ENCODE peak calls at places on chromosome 3, in five cellular contexts. O, T, R, A and S are unnamed samples. For H3K4me1, the result is how much of the 10 kb centered on the place peaks cover.

GRCh38 chr3:30657914-30658313 is 51.5 kb downstream of the TGFBR2 start:
- DNase-seq in R (peak), A (peak), T (no peak), O (peak), S (no peak)

GRCh38 chr3:8970971-8971589 is 7.8 kb upstream of the RAD18 start:
- DNase-seq in T (peak), R (peak), O (no peak), A (peak), S (peak)

GRCh38 chr3:36908647-36909180 is 36.1 kb downstream of the TRANK1 start:
- DNase-seq in A (no peak), R (no peak), T (no peak), O (no peak), S (no peak)

GRCh38 chr3:61807865-61808276 is 246.5 kb downstream of the PTPRG start:
- DNase-seq in A (peak), O (peak), R (peak), T (no peak), S (no peak)

GRCh38 chr3:185859294-185859972 is 34.6 kb upstream of the IGF2BP2 start:
- DNase-seq in T (no peak), A (no peak), R (no peak), O (no peak), S (no peak)

GRCh38 chr3:6809349-6809748 is 51.6 kb upstream of the GRM7 start:
- DNase-seq in A (no peak), O (no peak), R (no peak), T (no peak), S (no peak)

GRCh38 chr3:69647710-69648109 is 91.6 kb upstream of the MITF start:
- DNase-seq in O (no peak), A (no peak), R (no peak), T (no peak), S (no peak)

GRCh38 chr3:162702768-162703385 is 1206.3 kb downstream of the OTOL1 start:
- DNase-seq in A (no peak), T (peak), O (no peak), R (no peak), S (no peak)

GRCh38 chr3:45272828-45273470 is 46.9 kb upstream of the TMEM158 start:
- DNase-seq in A (no peak), T (no peak), O (no peak), R (no peak), S (peak)

GRCh38 chr3:8713901-8714759 is 19.5 kb upstream of the CAV3 start:
- DNase-seq in A (no peak), O (no peak), T (no peak), R (no peak), S (peak)

GRCh38 chr3:174869448-174869847 is 10.3 kb downstream of the NAALADL2 start:
- DNase-seq in R (peak), O (no peak), A (peak), T (no peak), S (no peak)

GRCh38 chr3:41649129-41649739 is 312.7 kb downstream of the ULK4 start:
- DNase-seq in O (peak), R (no peak), A (no peak), T (no peak), S (no peak)

GRCh38 chr3:148681080-148681479 is 16.6 kb upstream of the AGTR1 start:
- DNase-seq in R (peak), O (no peak), T (no peak), A (peak), S (no peak)

GRCh38 chr3:176848431-176849214 is 348.7 kb downstream of the TBL1XR1 start:
- DNase-seq in A (peak), O (no peak), T (no peak), R (no peak), S (no peak)

GRCh38 chr3:59411694-59412093 is 361.9 kb upstream of the CFAP20DC start:
- DNase-seq in O (no peak), A (peak), R (no peak), T (no peak), S (no peak)
- H3K4me1 ChIP-seq in O (under half), A (under half), R (under half), T (under half), S (under half)

GRCh38 chr3:29285356-29286070 is 4.6 kb downstream of the RBMS3 start:
- DNase-seq in O (no peak), T (no peak), R (peak), A (peak), S (no peak)
- H3K4me3 ChIP-seq in O (peak), T (peak), R (peak), A (peak), S (no peak)

GRCh38 chr3:129654126-129654525 is 47.6 kb upstream of the PLXND1 start:
- DNase-seq in R (peak), O (no peak), T (no peak), A (peak), S (no peak)

GRCh38 chr3:129650256-129650872 is 43.9 kb upstream of the PLXND1 start:
- DNase-seq in T (no peak), R (peak), A (peak), O (peak), S (peak)

GRCh38 chr3:129653019-129653418 is 46.5 kb upstream of the PLXND1 start:
- DNase-seq in O (no peak), T (no peak), A (no peak), R (no peak), S (no peak)

GRCh38 chr3:129648331-129648730 is 41.9 kb upstream of the PLXND1 start:
- DNase-seq in O (no peak), A (no peak), T (no peak), R (no peak), S (no peak)

DNA sequence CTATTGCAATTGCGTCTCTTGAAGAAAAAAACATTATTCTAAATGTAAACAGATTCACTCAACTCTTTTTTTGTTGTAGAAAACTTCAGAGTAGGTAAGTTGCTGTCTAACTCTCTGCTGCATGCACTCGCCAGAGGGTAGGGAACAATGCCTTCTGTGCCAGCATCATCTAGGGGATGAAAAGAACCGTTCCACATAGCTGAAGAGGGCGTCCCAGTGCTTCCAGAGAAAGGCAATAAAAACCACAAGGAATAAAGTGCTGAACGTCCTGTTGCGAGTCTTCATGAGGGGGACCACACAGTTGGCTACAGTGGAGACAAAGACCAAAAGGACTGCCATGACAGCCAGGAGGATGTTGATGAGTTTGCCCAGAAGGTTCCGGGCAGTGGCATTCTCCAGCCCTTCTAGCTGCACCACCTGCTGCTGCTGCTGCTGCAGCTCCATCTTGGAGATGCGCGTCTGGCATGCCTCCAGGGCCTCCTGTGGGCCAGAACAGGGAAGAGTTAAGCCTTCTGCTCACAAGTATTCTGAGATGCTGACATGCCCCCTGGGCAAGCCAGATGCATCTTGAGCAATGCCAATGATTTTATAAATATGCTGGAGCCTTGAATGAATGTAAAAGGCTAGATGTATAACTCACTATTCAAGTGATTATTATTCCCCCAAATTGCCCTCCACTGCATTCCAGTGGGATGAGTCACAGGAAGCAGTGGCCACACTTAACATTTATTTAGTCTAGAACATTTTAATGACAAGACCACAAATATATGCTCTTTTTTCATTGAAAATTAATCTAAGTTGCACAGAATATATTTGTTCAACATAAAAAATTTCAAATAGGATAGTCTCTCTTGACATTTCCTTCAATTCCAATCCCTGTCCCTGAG is 45.1 kb upstream of the PLXND1 start:
- DNase-seq in T (no peak), O (peak), A (peak), R (peak), S (peak)
- H3K4me1 ChIP-seq in T (under half), O (under half), A (under half), R (under half), S (under half)

GRCh38 chr3:140899363-140899762 is 42.3 kb upstream of the SLC25A36 start:
- DNase-seq in R (no peak), T (no peak), A (no peak), O (no peak), S (no peak)
- H3K4me3 ChIP-seq in R (no peak), T (no peak), A (no peak), O (no peak), S (no peak)

GRCh38 chr3:188057124-188057523 is 96.8 kb upstream of the LPP start:
- DNase-seq in O (no peak), T (no peak), A (no peak), R (no peak), S (no peak)
- H3K4me1 ChIP-seq in O (under half), T (under half), A (under half), R (under half), S (under half)